ENCODE peak calls at places on chromosomes 4 and X, in five cellular contexts. N is astrocyte of the spinal cord, F is AG10803, O is BJ, R is nephron progenitor cell. D is an unnamed sample.

GRCh38 chrX:153554519-153555167 is 37.2 kb downstream of the ATP2B3 start:
- DNase-seq in F (peak; percentile 33), N (peak; percentile 22), R (peak; percentile 71), O (no peak), D (peak; percentile 61)

GRCh38 chr4:796206-796605 is 29.7 kb downstream of the CPLX1 start:
- DNase-seq in O (no peak), R (no peak), N (no peak), F (no peak), D (no peak)

GRCh38 chr4:82431026-82431745 is 796 bp downstream of the ENOPH1 start:
- DNase-seq in N (no peak), R (no peak), O (no peak), F (peak; percentile 40), D (no peak)

GRCh38 chr4:151099976-151100417 is 569 bp downstream of the RPS3A start:
- DNase-seq in N (peak; percentile 40), F (peak; percentile 61), O (no peak), R (no peak), D (no peak)

GRCh38 chr4:78185117-78185516 is 128.0 kb downstream of the FRAS1 start:
- DNase-seq in F (no peak), R (no peak), O (no peak), N (no peak), D (no peak)

GRCh38 chrX:38862100-38862499 is 60.8 kb downstream of the MID1IP1 start:
- DNase-seq in R (no peak), N (no peak), F (no peak), O (no peak), D (no peak)

GRCh38 chrX:39096599-39096998 is 295.3 kb downstream of the MID1IP1 start:
- DNase-seq in N (no peak), F (no peak), O (no peak), R (no peak), D (no peak)

GRCh38 chr4:92265066-92265465 is 38.7 kb upstream of the GRID2 start:
- DNase-seq in O (no peak), F (no peak), N (no peak), R (no peak), D (no peak)

GRCh38 chr4:112213850-112214249 is 17.7 kb upstream of the AP1AR start:
- DNase-seq in F (peak; percentile 82), R (no peak), N (peak; percentile 59), O (peak; percentile 65), D (no peak)

GRCh38 chr4:1400861-1401408 is 5.3 kb downstream of the NKX1-1 start:
- DNase-seq in R (peak; percentile 0), N (no peak), F (no peak), O (no peak), D (no peak)

GRCh38 chr4:146522098-146522861 is 540 bp upstream of the SLC10A7 start:
- DNase-seq in O (no peak), N (peak; percentile 85), F (peak; percentile 78), R (peak; percentile 91), D (peak; percentile 73)
- TF ChIP-seq CTCF in O (no peak), N (no peak), F (no peak), R (no peak), D (no peak)

DNA sequence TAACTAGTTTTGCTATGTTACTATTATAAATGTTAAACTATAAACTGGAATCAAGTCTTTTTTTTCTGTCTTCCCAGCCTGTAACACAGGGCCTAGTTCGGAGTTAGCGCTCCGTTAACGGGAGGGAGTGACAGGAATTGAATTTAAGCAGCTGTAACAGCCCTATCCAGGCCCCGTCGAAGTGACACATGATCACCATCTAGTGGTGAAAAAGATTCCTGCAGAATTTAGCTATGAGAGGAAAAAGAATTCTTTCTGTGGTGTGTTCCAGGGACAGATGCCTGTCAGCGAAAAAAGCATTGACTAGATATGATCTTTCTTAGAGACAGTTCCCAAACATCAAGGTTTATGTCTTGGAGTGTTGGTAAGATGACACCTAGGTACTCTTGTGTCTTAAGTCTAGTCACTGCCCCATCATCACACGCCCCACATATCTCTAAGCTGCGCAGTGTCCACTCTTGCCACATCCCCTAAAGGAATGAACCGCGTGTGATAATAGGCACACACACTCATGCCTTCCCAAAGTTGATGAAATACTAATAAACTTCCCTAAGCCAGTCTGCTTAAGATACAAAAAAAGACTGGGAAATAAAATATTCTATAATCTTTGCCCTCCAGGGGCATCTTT is 2.1 kb downstream of the GAB3 start:
- DNase-seq in R (peak; percentile 33), O (no peak), F (no peak), N (peak; percentile 60), D (peak; percentile 38)
- TF ChIP-seq CTCF in R (peak; percentile 68), O (peak; percentile 66), F (peak; percentile 68), N (peak; percentile 65), D (peak; percentile 71)

GRCh38 chrX:13254076-13254785 is 65.6 kb downstream of the ATXN3L start:
- DNase-seq in R (no peak), F (peak; percentile 43), O (no peak), N (peak; percentile 48), D (no peak)
- TF ChIP-seq CTCF in R (no peak), F (no peak), O (peak; percentile 8), N (peak; percentile 9), D (no peak)

GRCh38 chr4:172666711-172667368 is 501.8 kb upstream of the GALNT7 start:
- DNase-seq in R (no peak), O (no peak), F (no peak), N (no peak), D (no peak)
- TF ChIP-seq CTCF in R (no peak), O (no peak), F (no peak), N (no peak), D (no peak)

DNA sequence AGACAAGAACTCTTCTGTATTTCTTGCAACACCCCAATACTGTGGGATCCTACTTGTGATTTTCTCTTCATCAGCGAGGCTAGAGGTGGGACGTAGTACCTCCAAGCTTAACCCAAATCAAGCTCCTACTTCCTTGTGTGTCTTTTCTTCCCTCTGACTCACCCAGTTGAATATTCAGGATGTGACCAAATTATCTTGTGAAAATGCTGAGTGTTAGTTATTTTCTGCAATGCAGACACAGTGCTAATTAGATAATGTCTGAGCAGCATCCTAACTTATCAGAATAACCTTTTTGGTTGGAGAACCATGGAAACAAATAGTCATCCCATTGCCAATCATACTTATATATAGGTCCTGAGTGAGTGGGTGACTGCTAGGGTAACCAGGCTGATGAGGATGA is 2.4 kb downstream of the MEPE start:
- DNase-seq in R (no peak), F (no peak), O (no peak), N (no peak), D (no peak)
- TF ChIP-seq CTCF in R (no peak), F (no peak), O (no peak), N (no peak), D (no peak)

GRCh38 chr4:152651473-152652060 is 28.2 kb downstream of the TMEM154 start:
- DNase-seq in O (no peak), F (no peak), R (no peak), N (no peak), D (no peak)

GRCh38 chr4:152652102-152652501 is 27.7 kb downstream of the TMEM154 start:
- DNase-seq in F (no peak), N (no peak), R (no peak), O (no peak), D (no peak)

GRCh38 chr4:152659806-152660205 is 20.0 kb downstream of the TMEM154 start:
- DNase-seq in O (no peak), N (no peak), F (no peak), R (no peak), D (no peak)

GRCh38 chr4:152657657-152658056 is 22.1 kb downstream of the TMEM154 start:
- DNase-seq in N (no peak), F (no peak), R (no peak), O (no peak), D (no peak)

GRCh38 chr4:152655272-152656129 is 24.3 kb downstream of the TMEM154 start:
- DNase-seq in R (no peak), F (no peak), N (no peak), O (no peak), D (no peak)
- TF ChIP-seq CTCF in R (no peak), F (no peak), N (no peak), O (no peak), D (no peak)

D was measured in neural crest cell.